ENCODE peak calls at places on chromosomes 4 and X, in nine cellular contexts. One of them, this sample, is unnamed.
A peak's percentile ranks its signal among the peaks of the same experiment; 100 is the strongest.

GRCh38 chr4:173008436-173008835 is 160.2 kb upstream of the GALNT7 start:
- DNase-seq in vagina: no peak
- DNase-seq in esophagus squamous epithelium: no peak
- DNase-seq in HCT116: no peak
- DNase-seq in stomach: no peak
- DNase-seq in sigmoid colon: no peak
- DNase-seq in IMR-90: no peak
- DNase-seq in NB4: peak; percentile 25
- DNase-seq in right lobe of liver: no peak
- DNase-seq in this sample: no peak

GRCh38 chrX:143757375-143757774 is 36.8 kb upstream of the SPANXN2 start:
- DNase-seq in HCT116: no peak
- DNase-seq in stomach: no peak
- DNase-seq in NB4: no peak
- DNase-seq in right lobe of liver: no peak
- DNase-seq in sigmoid colon: no peak
- DNase-seq in vagina: no peak
- DNase-seq in IMR-90: no peak
- DNase-seq in esophagus squamous epithelium: no peak
- DNase-seq in this sample: no peak

GRCh38 chrX:46574941-46575381 is 1.4 kb downstream of the CHST7 start:
- DNase-seq in IMR-90: no peak
- DNase-seq in stomach: peak; percentile 31
- DNase-seq in right lobe of liver: peak; percentile 44
- DNase-seq in NB4: no peak
- DNase-seq in sigmoid colon: no peak
- DNase-seq in esophagus squamous epithelium: no peak
- DNase-seq in HCT116: no peak
- DNase-seq in vagina: no peak
- DNase-seq in this sample: no peak

GRCh38 chr4:74190919-74191397 is 33.0 kb downstream of the MTHFD2L start:
- DNase-seq in NB4: no peak
- DNase-seq in HCT116: no peak
- DNase-seq in stomach: peak; percentile 39
- DNase-seq in vagina: no peak
- DNase-seq in esophagus squamous epithelium: no peak
- DNase-seq in IMR-90: no peak
- DNase-seq in sigmoid colon: no peak
- DNase-seq in right lobe of liver: no peak
- DNase-seq in this sample: no peak

GRCh38 chr4:48493485-48494100 is 3.5 kb downstream of the ZAR1 start:
- DNase-seq in IMR-90: no peak
- DNase-seq in vagina: no peak
- DNase-seq in HCT116: no peak
- DNase-seq in right lobe of liver: no peak
- DNase-seq in esophagus squamous epithelium: no peak
- DNase-seq in stomach: no peak
- DNase-seq in sigmoid colon: no peak
- DNase-seq in NB4: peak; percentile 49
- DNase-seq in this sample: no peak

GRCh38 chrX:113868169-113868568 is 715.7 kb upstream of the HTR2C start:
- DNase-seq in sigmoid colon: no peak
- DNase-seq in right lobe of liver: no peak
- DNase-seq in NB4: no peak
- DNase-seq in vagina: no peak
- DNase-seq in esophagus squamous epithelium: no peak
- DNase-seq in IMR-90: no peak
- DNase-seq in stomach: no peak
- DNase-seq in HCT116: no peak
- DNase-seq in this sample: no peak

GRCh38 chr4:37188100-37188499 is 56.4 kb upstream of the NWD2 start:
- DNase-seq in sigmoid colon: no peak
- DNase-seq in stomach: no peak
- DNase-seq in right lobe of liver: no peak
- DNase-seq in IMR-90: no peak
- DNase-seq in HCT116: peak; percentile 2
- DNase-seq in esophagus squamous epithelium: no peak
- DNase-seq in NB4: peak; percentile 38
- DNase-seq in vagina: no peak
- DNase-seq in this sample: no peak

GRCh38 chr4:40763228-40763716 is 13.5 kb downstream of the NSUN7 start:
- DNase-seq in vagina: no peak
- DNase-seq in NB4: peak; percentile 76
- DNase-seq in right lobe of liver: no peak
- DNase-seq in stomach: no peak
- DNase-seq in IMR-90: peak; percentile 51
- DNase-seq in sigmoid colon: no peak
- DNase-seq in esophagus squamous epithelium: no peak
- DNase-seq in HCT116: peak; percentile 15
- DNase-seq in this sample: no peak

GRCh38 chrX:19798423-19798822 is 89.0 kb downstream of the SH3KBP1 start:
- DNase-seq in HCT116: no peak
- DNase-seq in sigmoid colon: no peak
- DNase-seq in right lobe of liver: no peak
- DNase-seq in NB4: no peak
- DNase-seq in stomach: no peak
- DNase-seq in esophagus squamous epithelium: no peak
- DNase-seq in IMR-90: no peak
- DNase-seq in vagina: no peak
- DNase-seq in this sample: no peak

GRCh38 chr4:110059556-110060191 is 138.7 kb downstream of the ELOVL6 start:
- DNase-seq in stomach: no peak
- DNase-seq in NB4: no peak
- DNase-seq in vagina: no peak
- DNase-seq in sigmoid colon: no peak
- DNase-seq in right lobe of liver: no peak
- DNase-seq in HCT116: no peak
- DNase-seq in IMR-90: peak; percentile 13
- DNase-seq in esophagus squamous epithelium: no peak
- DNase-seq in this sample: no peak

GRCh38 chrX:11143931-11144678 is 33.0 kb downstream of the HCCS start:
- DNase-seq in sigmoid colon: peak; percentile 77
- DNase-seq in esophagus squamous epithelium: no peak
- DNase-seq in right lobe of liver: peak; percentile 21
- DNase-seq in IMR-90: peak; percentile 79
- DNase-seq in vagina: no peak
- DNase-seq in NB4: peak; percentile 70
- DNase-seq in HCT116: peak; percentile 63
- DNase-seq in stomach: peak; percentile 67
- DNase-seq in this sample: peak; percentile 52

GRCh38 chr4:8747467-8747841 is 124.2 kb downstream of the HMX1 start:
- DNase-seq in esophagus squamous epithelium: no peak
- DNase-seq in NB4: no peak
- DNase-seq in vagina: no peak
- DNase-seq in right lobe of liver: peak; percentile 13
- DNase-seq in HCT116: no peak
- DNase-seq in sigmoid colon: peak; percentile 50
- DNase-seq in IMR-90: no peak
- DNase-seq in stomach: no peak
- DNase-seq in this sample: no peak

GRCh38 chr4:113951263-113951662 is 28.2 kb downstream of the ARSJ start:
- DNase-seq in esophagus squamous epithelium: no peak
- DNase-seq in HCT116: peak; percentile 45
- DNase-seq in NB4: no peak
- DNase-seq in vagina: no peak
- DNase-seq in IMR-90: peak; percentile 46
- DNase-seq in stomach: no peak
- DNase-seq in sigmoid colon: no peak
- DNase-seq in right lobe of liver: no peak
- DNase-seq in this sample: no peak

GRCh38 chrX:107773206-107773605 is 2.4 kb downstream of the TSC22D3 start:
- DNase-seq in NB4: no peak
- DNase-seq in right lobe of liver: no peak
- DNase-seq in IMR-90: no peak
- DNase-seq in sigmoid colon: no peak
- DNase-seq in vagina: no peak
- DNase-seq in HCT116: no peak
- DNase-seq in stomach: no peak
- DNase-seq in esophagus squamous epithelium: no peak
- DNase-seq in this sample: peak; percentile 40
- TF ChIP-seq CTCF in NB4: no peak
- TF ChIP-seq CTCF in right lobe of liver: no peak
- TF ChIP-seq CTCF in IMR-90: no peak
- TF ChIP-seq CTCF in sigmoid colon: no peak
- TF ChIP-seq CTCF in vagina: no peak
- TF ChIP-seq CTCF in HCT116: no peak
- TF ChIP-seq CTCF in stomach: no peak
- TF ChIP-seq CTCF in esophagus squamous epithelium: no peak
- TF ChIP-seq CTCF in this sample: no peak

DNA sequence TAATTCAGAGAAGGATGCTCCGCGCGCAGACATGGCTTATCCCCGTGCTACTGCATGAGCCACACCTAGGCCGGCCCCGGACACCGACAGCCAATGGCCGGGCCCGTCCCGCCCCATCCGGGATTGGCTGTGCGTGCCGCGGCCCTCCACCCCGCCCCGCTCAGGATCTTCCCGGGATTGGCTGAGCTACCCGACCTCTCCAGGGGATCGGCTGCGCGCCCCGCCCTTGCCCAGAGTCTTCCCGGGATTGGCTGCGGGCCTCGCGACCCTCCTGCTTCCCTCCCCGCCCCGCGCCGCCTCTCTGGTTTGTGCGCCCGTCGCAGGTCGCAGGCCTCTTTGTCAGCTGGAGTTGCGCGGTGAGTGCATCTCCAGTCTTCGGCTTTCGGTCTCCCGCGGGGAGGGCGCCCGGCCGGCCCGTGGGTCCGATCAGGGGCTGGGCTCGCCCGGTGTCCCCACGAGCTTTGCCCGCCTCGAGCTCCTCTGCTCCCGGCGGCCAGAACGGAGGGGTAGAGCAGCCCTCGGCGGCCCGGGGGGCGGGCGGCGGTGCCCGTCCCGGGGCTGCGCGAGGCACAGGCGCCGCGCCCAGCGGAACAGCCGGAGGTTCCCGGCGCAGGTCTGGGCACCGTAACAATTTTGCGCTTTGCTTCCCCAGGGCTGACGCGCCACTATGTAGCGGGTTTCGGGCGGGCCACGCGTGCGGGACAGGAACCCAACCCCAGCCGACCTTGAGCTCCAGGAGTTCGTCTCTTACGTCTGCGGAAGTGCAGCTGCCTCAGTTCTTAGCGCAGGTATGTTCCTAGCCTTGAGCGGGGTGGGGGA is 38.8 kb downstream of the ERVMER34-1 start:
- DNase-seq in IMR-90: peak; percentile 93
- DNase-seq in esophagus squamous epithelium: peak; percentile 94
- DNase-seq in HCT116: peak; percentile 88
- DNase-seq in stomach: peak; percentile 99
- DNase-seq in vagina: peak; percentile 98
- DNase-seq in sigmoid colon: peak; percentile 99
- DNase-seq in NB4: peak; percentile 99
- DNase-seq in right lobe of liver: peak; percentile 99
- DNase-seq in this sample: peak; percentile 99
- TF ChIP-seq POLR2A in IMR-90: peak; percentile 89
- TF ChIP-seq POLR2A in esophagus squamous epithelium: peak; percentile 80
- TF ChIP-seq POLR2A in HCT116: peak; percentile 89
- TF ChIP-seq POLR2A in stomach: no peak
- TF ChIP-seq POLR2A in vagina: peak; percentile 91
- TF ChIP-seq POLR2A in sigmoid colon: peak; percentile 81
- TF ChIP-seq POLR2A in NB4: peak; percentile 96
- TF ChIP-seq POLR2A in right lobe of liver: peak; percentile 89
- TF ChIP-seq POLR2A in this sample: peak; percentile 94

GRCh38 chrX:38304010-38304409 is 23.3 kb downstream of the RPGR start:
- DNase-seq in stomach: no peak
- DNase-seq in HCT116: no peak
- DNase-seq in NB4: no peak
- DNase-seq in right lobe of liver: no peak
- DNase-seq in sigmoid colon: no peak
- DNase-seq in esophagus squamous epithelium: no peak
- DNase-seq in IMR-90: peak; percentile 7
- DNase-seq in vagina: no peak
- DNase-seq in this sample: no peak

GRCh38 chrX:38311743-38312142 is 15.6 kb downstream of the RPGR start:
- DNase-seq in NB4: no peak
- DNase-seq in right lobe of liver: no peak
- DNase-seq in vagina: no peak
- DNase-seq in sigmoid colon: no peak
- DNase-seq in stomach: no peak
- DNase-seq in HCT116: no peak
- DNase-seq in esophagus squamous epithelium: no peak
- DNase-seq in IMR-90: no peak
- DNase-seq in this sample: no peak

GRCh38 chrX:38305971-38306370 is 21.3 kb downstream of the RPGR start:
- DNase-seq in stomach: no peak
- DNase-seq in right lobe of liver: no peak
- DNase-seq in NB4: no peak
- DNase-seq in esophagus squamous epithelium: no peak
- DNase-seq in sigmoid colon: no peak
- DNase-seq in vagina: no peak
- DNase-seq in HCT116: no peak
- DNase-seq in IMR-90: no peak
- DNase-seq in this sample: no peak
- TF ChIP-seq CTCF in stomach: no peak
- TF ChIP-seq CTCF in right lobe of liver: no peak
- TF ChIP-seq CTCF in NB4: no peak
- TF ChIP-seq CTCF in esophagus squamous epithelium: no peak
- TF ChIP-seq CTCF in sigmoid colon: no peak
- TF ChIP-seq CTCF in vagina: no peak
- TF ChIP-seq CTCF in HCT116: no peak
- TF ChIP-seq CTCF in IMR-90: no peak
- TF ChIP-seq CTCF in this sample: no peak

GRCh38 chr4:29541757-29542156 is 1178.4 kb upstream of the PCDH7 start:
- DNase-seq in vagina: no peak
- DNase-seq in HCT116: no peak
- DNase-seq in stomach: no peak
- DNase-seq in NB4: no peak
- DNase-seq in IMR-90: no peak
- DNase-seq in right lobe of liver: no peak
- DNase-seq in sigmoid colon: no peak
- DNase-seq in esophagus squamous epithelium: no peak
- DNase-seq in this sample: no peak

GRCh38 chr4:29540439-29541102 is 1179.6 kb upstream of the PCDH7 start:
- DNase-seq in NB4: no peak
- DNase-seq in esophagus squamous epithelium: no peak
- DNase-seq in right lobe of liver: no peak
- DNase-seq in HCT116: no peak
- DNase-seq in sigmoid colon: no peak
- DNase-seq in stomach: no peak
- DNase-seq in vagina: no peak
- DNase-seq in IMR-90: peak; percentile 36
- DNase-seq in this sample: no peak

GRCh38 chr4:29536745-29537144 is 1183.4 kb upstream of the PCDH7 start:
- DNase-seq in HCT116: no peak
- DNase-seq in esophagus squamous epithelium: no peak
- DNase-seq in stomach: no peak
- DNase-seq in right lobe of liver: no peak
- DNase-seq in IMR-90: no peak
- DNase-seq in sigmoid colon: no peak
- DNase-seq in NB4: no peak
- DNase-seq in vagina: no peak
- DNase-seq in this sample: no peak

DNA sequence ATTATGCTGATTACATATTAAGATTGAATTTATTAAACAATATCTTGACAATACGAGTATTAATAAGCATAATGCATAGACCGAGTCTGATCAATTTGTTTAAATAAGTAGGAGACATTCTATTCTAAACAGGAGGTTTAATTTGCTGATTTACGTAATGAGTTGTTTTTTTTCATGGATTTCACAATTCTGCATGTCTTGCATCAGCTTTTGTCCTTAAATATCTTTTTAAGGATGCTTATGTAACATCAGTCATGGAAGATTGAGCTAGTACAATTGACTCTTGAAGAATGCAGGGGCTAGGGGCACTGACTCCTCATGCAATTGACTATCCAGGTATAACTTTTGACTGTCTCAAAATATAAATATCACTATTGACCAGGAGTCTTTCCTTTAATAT is 1180.9 kb upstream of the PCDH7 start:
- DNase-seq in esophagus squamous epithelium: no peak
- DNase-seq in stomach: no peak
- DNase-seq in HCT116: no peak
- DNase-seq in IMR-90: peak; percentile 20
- DNase-seq in right lobe of liver: no peak
- DNase-seq in vagina: no peak
- DNase-seq in sigmoid colon: no peak
- DNase-seq in NB4: peak; percentile 8
- DNase-seq in this sample: no peak
- TF ChIP-seq POLR2A in esophagus squamous epithelium: no peak
- TF ChIP-seq POLR2A in stomach: no peak
- TF ChIP-seq POLR2A in HCT116: no peak
- TF ChIP-seq POLR2A in IMR-90: no peak
- TF ChIP-seq POLR2A in right lobe of liver: no peak
- TF ChIP-seq POLR2A in vagina: no peak
- TF ChIP-seq POLR2A in sigmoid colon: no peak
- TF ChIP-seq POLR2A in NB4: no peak
- TF ChIP-seq POLR2A in this sample: no peak